ENCODE peak calls at places on chromosome 2, in ten cellular contexts. L, D, S, P, K, M, T, Q, J and H are unnamed samples.

GRCh38 chr2:95040470-95040869 is 15.0 kb downstream of the MAL start:
- DNase-seq in M (no peak), T (no peak), D (no peak), L (no peak), K (no peak), Q (no peak), S (no peak), J (no peak), P (no peak), H (no peak)

GRCh38 chr2:111028720-111029119 is 92.0 kb upstream of the BCL2L11 start:
- DNase-seq in L (no peak), K (peak; percentile 53), D (no peak), S (no peak), J (no peak), P (no peak), M (no peak), T (peak; percentile 35), Q (no peak), H (no peak)

GRCh38 chr2:129673881-129674513 is 305.5 kb upstream of the RAB6C start:
- DNase-seq in J (no peak), P (no peak), K (no peak), M (no peak), S (no peak), Q (no peak), D (no peak), L (no peak), T (no peak), H (no peak)

GRCh38 chr2:19038096-19039015 is 320.1 kb downstream of the OSR1 start:
- DNase-seq in Q (no peak), M (peak; percentile 26), P (no peak), J (no peak), S (no peak), L (no peak), T (no peak), K (peak; percentile 50), D (no peak), H (no peak)

GRCh38 chr2:216774620-216775019 is 79.3 kb upstream of the IGFBP5 start:
- DNase-seq in S (peak; percentile 23), Q (no peak), P (no peak), L (peak; percentile 32), T (no peak), M (peak; percentile 42), J (no peak), K (peak; percentile 48), D (no peak), H (no peak)

GRCh38 chr2:157898591-157898996 is 22.5 kb upstream of the ACVR1 start:
- DNase-seq in J (peak; percentile 46), P (peak; percentile 45), D (peak; percentile 64), S (peak; percentile 56), K (peak; percentile 87), Q (no peak), L (peak; percentile 66), T (peak; percentile 90), M (peak; percentile 38), H (peak; percentile 85)

GRCh38 chr2:47002480-47003381 is 87.1 kb upstream of the MCFD2 start:
- DNase-seq in K (no peak), S (peak; percentile 77), T (no peak), Q (peak; percentile 88), P (no peak), J (no peak), L (peak; percentile 55), D (no peak), M (no peak), H (no peak)

GRCh38 chr2:149383340-149383739 is 53.0 kb downstream of the LYPD6 start:
- DNase-seq in D (no peak), L (no peak), M (no peak), T (no peak), S (no peak), K (no peak), J (no peak), P (no peak), Q (no peak), H (no peak)

GRCh38 chr2:119207447-119207846 is 16.2 kb upstream of the STEAP3 start:
- DNase-seq in J (no peak), D (no peak), M (no peak), L (no peak), P (no peak), Q (no peak), T (no peak), K (no peak), S (no peak), H (no peak)

GRCh38 chr2:112187805-112188596 is 49.8 kb downstream of the FBLN7 start:
- DNase-seq in D (peak; percentile 72), M (no peak), S (no peak), J (no peak), P (peak; percentile 55), K (peak; percentile 37), L (peak; percentile 10), Q (no peak), T (peak; percentile 93), H (peak; percentile 77)

GRCh38 chr2:98016908-98017700 is 21.4 kb upstream of the TMEM131 start:
- DNase-seq in T (no peak), K (no peak), M (no peak), D (no peak), Q (no peak), J (no peak), S (no peak), P (no peak), L (no peak), H (no peak)

GRCh38 chr2:129903586-129904425 is 75.7 kb upstream of the RAB6C start:
- DNase-seq in J (no peak), M (no peak), T (no peak), K (peak; percentile 18), D (no peak), L (no peak), Q (peak; percentile 57), P (no peak), S (no peak), H (no peak)

GRCh38 chr2:189287982-189288494 is 108.5 kb upstream of the COL5A2 start:
- DNase-seq in D (no peak), T (no peak), K (peak; percentile 72), P (no peak), M (peak; percentile 61), L (no peak), Q (peak; percentile 72), J (no peak), S (peak; percentile 69), H (no peak)

GRCh38 chr2:195732569-195732968 is 75.5 kb downstream of the SLC39A10 start:
- DNase-seq in K (no peak), L (no peak), S (no peak), T (no peak), D (no peak), J (no peak), P (no peak), M (no peak), Q (no peak), H (no peak)

GRCh38 chr2:181306785-181307184 is 150.4 kb upstream of the ITGA4 start:
- DNase-seq in M (no peak), J (no peak), L (no peak), T (no peak), S (no peak), D (no peak), Q (no peak), K (no peak), P (no peak), H (no peak)

GRCh38 chr2:169320561-169320960 is 41.8 kb downstream of the LRP2 start:
- DNase-seq in D (no peak), P (no peak), L (no peak), J (no peak), M (no peak), S (no peak), T (no peak), Q (no peak), K (no peak), H (no peak)

GRCh38 chr2:151553-152328 is 105.4 kb upstream of the FAM110C start:
- DNase-seq in M (no peak), J (no peak), L (no peak), Q (peak; percentile 28), K (peak; percentile 40), P (no peak), S (no peak), D (no peak), T (no peak), H (no peak)

GRCh38 chr2:115549731-115550130 is 1107.3 kb downstream of the DPP10 start:
- DNase-seq in M (no peak), Q (no peak), J (no peak), T (no peak), D (no peak), L (no peak), P (no peak), K (peak; percentile 5), S (no peak), H (no peak)

GRCh38 chr2:172461591-172462392 is 34.4 kb downstream of the ITGA6 start:
- DNase-seq in K (peak; percentile 75), T (peak; percentile 76), J (peak; percentile 70), M (peak; percentile 65), D (peak; percentile 82), L (peak; percentile 74), Q (peak; percentile 83), P (peak; percentile 46), S (peak; percentile 79), H (peak; percentile 79)

GRCh38 chr2:81767173-81767720 is 1462.7 kb upstream of the LRRTM1 start:
- DNase-seq in P (no peak), L (no peak), J (no peak), Q (no peak), M (peak; percentile 22), T (no peak), D (no peak), S (no peak), K (no peak), H (no peak)

GRCh38 chr2:3001595-3002184 is 375.9 kb downstream of the EIPR1 start:
- DNase-seq in D (no peak), Q (peak; percentile 21), P (no peak), J (no peak), L (peak; percentile 35), K (no peak), M (no peak), S (peak; percentile 16), T (no peak), H (no peak)

GRCh38 chr2:2950403-2950952 is 427.1 kb downstream of the EIPR1 start:
- DNase-seq in K (no peak), T (no peak), Q (no peak), M (no peak), J (no peak), S (no peak), D (no peak), P (no peak), L (no peak), H (no peak)

GRCh38 chr2:203476881-203477280 is 58.2 kb downstream of the RAPH1 start:
- DNase-seq in P (no peak), J (no peak), L (no peak), M (no peak), K (peak; percentile 9), S (no peak), D (no peak), Q (no peak), T (no peak), H (no peak)

GRCh38 chr2:219002395-219003266 is 9.4 kb upstream of the CRYBA2 start:
- DNase-seq in D (peak; percentile 60), S (peak; percentile 89), J (peak; percentile 72), T (peak; percentile 77), L (peak; percentile 91), Q (peak; percentile 90), P (no peak), M (no peak), K (peak; percentile 33), H (peak; percentile 68)

GRCh38 chr2:151251012-151251411 is 10.7 kb downstream of the RBM43 start:
- DNase-seq in D (no peak), S (no peak), T (no peak), Q (no peak), K (peak; percentile 49), P (no peak), M (no peak), L (no peak), J (no peak), H (no peak)

GRCh38 chr2:160308915-160309314 is 108.8 kb upstream of the ITGB6 start:
- DNase-seq in M (no peak), Q (no peak), S (no peak), D (no peak), P (no peak), L (no peak), J (no peak), T (no peak), K (peak; percentile 47), H (no peak)

GRCh38 chr2:65430515-65431416 is 1.6 kb downstream of the SPRED2 start:
- DNase-seq in L (peak; percentile 78), P (peak; percentile 13), J (peak; percentile 67), Q (peak; percentile 73), T (peak; percentile 82), M (peak; percentile 36), K (peak; percentile 57), S (peak; percentile 80), D (peak; percentile 63), H (peak; percentile 64)

GRCh38 chr2:65350714-65351113 is 81.7 kb downstream of the SPRED2 start:
- DNase-seq in L (no peak), D (no peak), J (no peak), P (no peak), S (no peak), T (peak; percentile 12), Q (peak; percentile 39), M (no peak), K (no peak), H (no peak)